ENCODE peak calls at places on chromosome 14, in six cellular contexts. K is HCT116; T is ovary; Y is DND-41; N is CD8-positive, alpha-beta T cell; W is HAP-1. E is an unnamed sample.

GRCh38 chr14:70709726-70710382 is 68.1 kb downstream of the TTC9 start:
- DNase-seq in W (no peak), Y (no peak), K (no peak), T (no peak), N (no peak), E (no peak)

GRCh38 chr14:103103461-103104388 is 9.2 kb downstream of the EXOC3L4 start:
- DNase-seq in N (no peak), T (no peak), K (no peak), Y (peak; percentile 46), W (no peak), E (no peak)

GRCh38 chr14:32697704-32698103 is 241.0 kb upstream of the NPAS3 start:
- DNase-seq in T (no peak), Y (no peak), K (no peak), N (no peak), W (no peak), E (no peak)

GRCh38 chr14:59215353-59215752 is 26.9 kb downstream of the DAAM1 start:
- DNase-seq in W (no peak), N (no peak), K (no peak), Y (no peak), T (peak; percentile 67), E (no peak)

GRCh38 chr14:71765505-71765904 is 166.7 kb upstream of the RGS6 start:
- DNase-seq in N (no peak), T (no peak), W (no peak), K (no peak), Y (no peak), E (no peak)

GRCh38 chr14:49767473-49768300 is at the start of gene KLHDC2:
- DNase-seq in W (peak; percentile 86), K (peak; percentile 59), T (peak; percentile 92), N (peak; percentile 87), Y (peak; percentile 89), E (peak; percentile 84)

GRCh38 chr14:55073856-55074255 is 22.4 kb downstream of the MAPK1IP1L start:
- DNase-seq in Y (no peak), N (no peak), W (no peak), K (no peak), T (no peak), E (no peak)

GRCh38 chr14:21091784-21092146 is 6.7 kb downstream of the ZNF219 start:
- DNase-seq in N (no peak), Y (no peak), K (no peak), T (no peak), W (no peak), E (no peak)

GRCh38 chr14:64998455-64998931 is 11.8 kb downstream of the FNTB start:
- DNase-seq in W (no peak), T (no peak), N (no peak), K (no peak), Y (no peak), E (no peak)

GRCh38 chr14:76918751-76919421 is 92.7 kb downstream of the LRRC74A start:
- DNase-seq in K (peak; percentile 73), W (peak; percentile 48), T (peak; percentile 98), Y (peak; percentile 50), N (no peak), E (no peak)

GRCh38 chr14:76918176-76918750 is 92.1 kb downstream of the LRRC74A start:
- DNase-seq in N (no peak), Y (peak; percentile 24), W (no peak), T (peak; percentile 61), K (no peak), E (no peak)

GRCh38 chr14:76919431-76919810 is 93.2 kb downstream of the LRRC74A start:
- DNase-seq in W (no peak), K (no peak), T (peak; percentile 46), N (no peak), Y (no peak), E (no peak)

GRCh38 chr14:76917759-76918175 is 91.6 kb downstream of the LRRC74A start:
- DNase-seq in Y (no peak), W (no peak), N (no peak), K (no peak), T (peak; percentile 54), E (no peak)

GRCh38 chr14:76917158-76917596 is 91.0 kb downstream of the LRRC74A start:
- DNase-seq in N (no peak), K (peak; percentile 81), Y (peak; percentile 27), W (peak; percentile 65), T (peak; percentile 62), E (no peak)
- H3K4me1 ChIP-seq in N (peaks cover 26% of the 10 kb centered on the region), K (peaks cover 79% of the 10 kb centered on the region), Y (peaks cover 46% of the 10 kb centered on the region), W (peaks cover 21% of the 10 kb centered on the region), T (peaks cover 37% of the 10 kb centered on the region), E (peaks cover 24% of the 10 kb centered on the region)

GRCh38 chr14:91256661-91257060 is 12.2 kb upstream of the GPR68 start:
- DNase-seq in Y (no peak), T (no peak), N (no peak), K (no peak), W (no peak), E (no peak)

GRCh38 chr14:91255026-91255695 is 10.7 kb upstream of the GPR68 start:
- DNase-seq in W (no peak), K (no peak), Y (no peak), T (no peak), N (no peak), E (no peak)

GRCh38 chr14:91257328-91258020 is 13.0 kb upstream of the GPR68 start:
- DNase-seq in T (no peak), N (no peak), W (no peak), K (no peak), Y (no peak), E (no peak)

GRCh38 chr14:91254456-91254855 is 10.0 kb upstream of the GPR68 start:
- DNase-seq in N (peak; percentile 34), Y (peak; percentile 85), K (no peak), W (no peak), T (no peak), E (no peak)

GRCh38 chr14:91255820-91256219 is 11.3 kb upstream of the GPR68 start:
- DNase-seq in W (no peak), Y (no peak), N (no peak), T (no peak), K (no peak), E (no peak)
- H3K27me3 ChIP-seq in W (no peaks in the 10 kb centered on the region), Y (no peaks in the 10 kb centered on the region), N (no peaks in the 10 kb centered on the region), T (no peaks in the 10 kb centered on the region), K (no peaks in the 10 kb centered on the region), E (no peaks in the 10 kb centered on the region)

GRCh38 chr14:22839159-22839779 is 2.9 kb downstream of the MMP14 start:
- DNase-seq in K (no peak), N (no peak), W (no peak), T (no peak), Y (no peak), E (no peak)
- H3K4me1 ChIP-seq in K (no peaks in the 10 kb centered on the region), N (peaks cover 19% of the 10 kb centered on the region), W (no peaks in the 10 kb centered on the region), T (peaks cover 10% of the 10 kb centered on the region), Y (no peaks in the 10 kb centered on the region), E (peaks cover 3% of the 10 kb centered on the region)

DNA sequence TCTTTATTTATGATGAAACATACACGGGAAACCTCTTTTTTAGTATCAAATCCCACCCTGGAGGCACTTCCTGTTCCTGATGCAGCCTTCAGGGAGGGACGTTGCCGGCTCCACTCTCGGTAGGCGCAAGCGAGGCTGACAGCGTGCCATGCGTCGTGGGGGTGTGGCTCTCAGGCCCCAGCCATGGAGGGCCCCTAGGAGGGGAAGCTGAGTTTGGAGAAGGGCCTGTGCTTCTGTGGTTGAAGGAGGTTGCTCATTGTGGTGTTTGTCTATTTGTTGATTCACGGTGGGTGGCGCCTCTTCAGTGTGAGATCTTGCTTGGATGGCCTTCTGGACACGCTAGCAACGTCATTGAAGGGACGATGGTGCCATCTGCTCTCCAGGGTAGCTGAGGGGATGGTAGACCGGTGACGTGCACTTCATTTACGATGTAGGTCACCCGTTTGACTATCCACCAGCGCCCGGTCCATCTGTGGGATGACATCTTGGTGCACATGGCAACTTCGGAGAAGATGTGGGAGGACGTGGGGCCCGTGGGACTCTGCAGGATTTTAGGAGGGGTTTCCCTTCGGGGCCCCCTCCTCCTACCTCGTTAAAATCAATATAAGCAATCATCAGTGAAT is 126.3 kb upstream of the RTL1 start:
- DNase-seq in W (no peak), K (no peak), Y (no peak), N (no peak), T (no peak), E (no peak)
- H3K27me3 ChIP-seq in W (no peaks in the 10 kb centered on the region), K (no peaks in the 10 kb centered on the region), Y (no peaks in the 10 kb centered on the region), N (no peaks in the 10 kb centered on the region), T (no peaks in the 10 kb centered on the region), E (no peaks in the 10 kb centered on the region)

GRCh38 chr14:105275267-105275946 is 25.4 kb downstream of the BRF1 start:
- DNase-seq in N (no peak), W (no peak), T (no peak), Y (no peak), K (no peak), E (no peak)

GRCh38 chr14:105272623-105273022 is 24.3 kb downstream of the BTBD6 start:
- DNase-seq in K (no peak), Y (no peak), W (no peak), N (no peak), T (no peak), E (no peak)

GRCh38 chr14:105271224-105271890 is 23.0 kb downstream of the BTBD6 start:
- DNase-seq in T (no peak), K (no peak), W (no peak), Y (no peak), N (no peak), E (no peak)

GRCh38 chr14:105273062-105273461 is 24.7 kb downstream of the BTBD6 start:
- DNase-seq in N (no peak), K (no peak), T (no peak), W (no peak), Y (no peak), E (no peak)

DNA sequence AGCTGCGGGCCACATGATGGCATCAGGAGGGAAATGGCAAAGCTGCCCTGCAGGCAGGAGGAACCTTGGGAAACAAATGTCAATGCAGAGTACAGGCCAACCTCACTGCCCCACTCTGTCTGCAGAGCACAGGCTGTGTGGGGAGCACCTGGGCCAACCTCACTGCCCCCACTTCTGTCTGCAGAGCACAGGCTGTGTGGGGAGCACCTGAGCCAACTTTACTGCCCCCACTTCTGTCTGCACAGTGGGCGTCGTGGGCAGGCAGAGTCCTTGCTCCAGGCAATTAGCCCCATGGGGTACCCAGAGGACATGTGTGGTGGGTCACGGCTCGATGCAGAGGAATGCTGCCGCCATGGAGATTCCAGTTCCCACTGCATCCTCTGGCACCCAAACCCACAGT is 26.2 kb downstream of the BRF1 start:
- DNase-seq in W (no peak), K (no peak), Y (no peak), N (no peak), T (no peak), E (no peak)
- H3K4me1 ChIP-seq in W (no peaks in the 10 kb centered on the region), K (no peaks in the 10 kb centered on the region), Y (no peaks in the 10 kb centered on the region), N (no peaks in the 10 kb centered on the region), T (no peaks in the 10 kb centered on the region), E (no peaks in the 10 kb centered on the region)

DNA sequence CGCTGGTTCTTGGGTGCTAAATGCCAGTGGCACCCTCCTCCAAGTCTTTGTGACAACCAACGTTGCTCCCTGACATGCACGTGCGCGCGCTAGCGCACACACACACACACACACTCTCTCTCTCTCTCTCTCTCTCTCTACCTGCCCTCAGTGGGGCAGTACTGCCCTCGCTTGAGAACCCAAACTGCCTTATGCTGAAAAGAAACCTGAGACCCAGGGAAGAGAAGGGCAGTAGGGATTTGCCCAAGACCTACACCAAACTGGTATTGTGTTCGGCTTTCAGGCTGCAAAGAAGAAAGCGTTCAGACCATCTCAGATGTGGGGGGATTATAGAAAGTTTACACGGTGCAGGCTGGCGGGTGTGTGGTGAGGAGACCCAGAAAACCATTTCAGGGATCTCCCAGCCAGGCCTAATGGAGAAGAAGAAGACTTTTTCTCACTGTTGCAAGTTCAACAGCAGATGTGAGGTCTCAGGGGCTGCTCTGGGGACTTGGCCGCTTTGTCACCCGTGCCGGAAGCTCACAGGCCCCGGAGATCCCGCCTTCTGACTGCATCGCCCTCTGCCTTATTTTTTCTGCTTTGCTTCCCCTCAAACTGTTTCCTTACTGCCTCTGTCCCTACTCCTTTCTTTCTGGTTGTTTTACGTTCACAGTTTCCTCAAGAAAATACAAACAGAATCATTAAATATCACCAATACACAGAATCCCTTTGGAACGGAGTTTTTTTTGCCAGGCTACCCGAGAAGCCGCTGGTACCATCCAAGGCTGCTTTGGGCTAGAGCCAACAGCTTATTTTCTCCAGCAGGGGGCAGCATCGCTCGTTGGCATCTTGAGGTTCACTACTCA is 82.4 kb downstream of the PPM1A start:
- DNase-seq in N (peak; percentile 80), T (peak; percentile 35), W (peak; percentile 51), K (peak; percentile 67), Y (peak; percentile 75), E (peak; percentile 70)
- H3K27me3 ChIP-seq in N (no peaks in the 10 kb centered on the region), T (no peaks in the 10 kb centered on the region), W (no peaks in the 10 kb centered on the region), K (no peaks in the 10 kb centered on the region), Y (no peaks in the 10 kb centered on the region), E (no peaks in the 10 kb centered on the region)